ENCODE peak calls at places on chromosomes 3 and 15, in five cellular contexts. Z is breast epithelium, Y is esophagus squamous epithelium, K is thoracic aorta, H is cardiac muscle cell. O is an unnamed sample.

GRCh38 chr3:126159476-126159875 is 20.9 kb downstream of the ALDH1L1 start:
- DNase-seq in K (no peak), H (no peak), Y (no peak), Z (no peak), O (no peak)

GRCh38 chr3:149277338-149277813 is 55.7 kb upstream of the CP start:
- DNase-seq in Z (no peak), Y (no peak), K (no peak), H (no peak), O (no peak)

GRCh38 chr15:86645861-86646393 is 566.3 kb downstream of the AGBL1 start:
- DNase-seq in Y (no peak), Z (no peak), H (no peak), K (no peak), O (no peak)

GRCh38 chr3:133669949-133670524 is 8.3 kb upstream of the TOPBP1 start:
- DNase-seq in K (no peak), H (no peak), Y (no peak), Z (no peak), O (no peak)

GRCh38 chr3:69764861-69765260 is 25.6 kb downstream of the MITF start:
- DNase-seq in Y (no peak), K (no peak), H (peak), Z (no peak), O (no peak)

GRCh38 chr15:100879461-100880138 is at the start of gene ALDH1A3:
- DNase-seq in K (no peak), Z (no peak), H (peak), Y (no peak), O (peak)

GRCh38 chr15:92840149-92840548 is 60.0 kb upstream of the CHD2 start:
- DNase-seq in H (no peak), Y (no peak), Z (peak), K (no peak), O (no peak)

GRCh38 chr3:197297476-197298340 is 704 bp downstream of the DLG1 start:
- DNase-seq in Y (peak), H (peak), Z (peak), K (no peak), O (peak)

GRCh38 chr3:61884794-61885193 is 323.4 kb downstream of the PTPRG start:
- DNase-seq in Z (no peak), K (no peak), H (no peak), Y (no peak), O (no peak)

GRCh38 chr3:120171134-120171863 is 77.1 kb upstream of the GSK3B start:
- DNase-seq in H (no peak), K (no peak), Z (no peak), Y (no peak), O (no peak)

GRCh38 chr3:38454884-38455638 is 1.4 kb downstream of the ACVR2B start:
- DNase-seq in Z (peak), K (no peak), H (peak), Y (no peak), O (peak)

GRCh38 chr15:82843561-82843960 is 34.1 kb downstream of the WHAMM start:
- DNase-seq in H (no peak), K (no peak), Y (no peak), Z (no peak), O (no peak)

GRCh38 chr3:172107403-172107802 is 68.0 kb downstream of the FNDC3B start:
- DNase-seq in K (no peak), H (no peak), Y (no peak), Z (no peak), O (no peak)
- H3K4me3 ChIP-seq in K (no peak), H (no peak), Y (no peak), Z (no peak), O (no peak)

GRCh38 chr3:194102436-194102835 is 33.5 kb upstream of the HES1 start:
- DNase-seq in H (no peak), Z (no peak), K (no peak), Y (no peak), O (no peak)

GRCh38 chr3:194104041-194104751 is 31.8 kb upstream of the HES1 start:
- DNase-seq in H (no peak), K (no peak), Z (no peak), Y (no peak), O (no peak)

GRCh38 chr3:194103475-194103874 is 32.5 kb upstream of the HES1 start:
- DNase-seq in K (no peak), H (no peak), Z (no peak), Y (no peak), O (no peak)

GRCh38 chr3:194107126-194107525 is 28.8 kb upstream of the HES1 start:
- DNase-seq in Y (no peak), Z (no peak), K (no peak), H (no peak), O (no peak)

DNA sequence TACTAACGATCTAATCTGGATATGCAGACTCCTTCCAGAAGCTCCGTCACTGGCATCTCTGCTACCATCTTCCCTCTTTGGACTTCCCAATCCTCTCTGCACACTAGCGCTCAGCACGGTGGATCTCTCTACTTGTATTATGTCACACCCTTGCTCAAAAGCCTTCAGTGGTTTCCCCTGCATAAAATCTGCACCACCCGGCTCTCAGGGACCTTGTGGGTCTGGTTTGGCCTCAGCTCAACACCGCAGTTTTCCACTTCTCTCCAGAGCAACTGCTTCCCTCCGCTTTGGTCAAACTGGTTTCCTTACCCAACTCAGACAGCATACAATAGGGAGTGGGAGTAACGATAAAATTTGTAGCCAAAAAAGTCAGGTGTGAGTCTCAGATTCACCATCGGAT is 30.7 kb upstream of the HES1 start:
- DNase-seq in Y (no peak), Z (no peak), K (no peak), H (no peak), O (no peak)
- TF ChIP-seq CTCF in Y (no peak), Z (no peak), K (no peak), H (no peak), O (no peak)

GRCh38 chr3:18751514-18751913 is 326.4 kb upstream of the SATB1 start:
- DNase-seq in Y (no peak), H (no peak), K (no peak), Z (no peak), O (no peak)
- H3K27ac ChIP-seq in Y (no peak), H (no peak), K (no peak), Z (no peak), O (no peak)

GRCh38 chr15:37034392-37034791 is 66.0 kb downstream of the MEIS2 start:
- DNase-seq in Y (no peak), K (no peak), H (no peak), Z (no peak), O (no peak)
- H3K4me3 ChIP-seq in Y (no peak), K (no peak), H (no peak), Z (no peak), O (no peak)

O was measured in pancreas.